ENCODE peak calls at places on chromosomes 12 and 14, in five cellular contexts. X is sigmoid colon, Q is GM23248, F is heart right ventricle, C is lower lobe of right lung. N is an unnamed sample.
A peak's percentile ranks its signal among the peaks of the same experiment; 100 is the strongest.

GRCh38 chr12:57416039-57416996 is 14.5 kb downstream of the R3HDM2 start:
- DNase-seq in X (no peak), Q (peak; percentile 65), F (no peak), C (no peak), N (no peak)

GRCh38 chr12:66587912-66588311 is 91.0 kb downstream of the GRIP1 start:
- DNase-seq in X (no peak), Q (no peak), F (no peak), C (no peak), N (no peak)

GRCh38 chr12:62552906-62553556 is 86.4 kb downstream of the MON2 start:
- DNase-seq in X (no peak), Q (no peak), F (no peak), C (no peak), N (no peak)

GRCh38 chr12:8078400-8078799 is 3.7 kb upstream of the NECAP1 start:
- DNase-seq in X (no peak), Q (peak; percentile 69), F (no peak), C (no peak), N (no peak)

GRCh38 chr12:41439134-41439533 is 251.0 kb downstream of the PDZRN4 start:
- DNase-seq in X (no peak), Q (no peak), F (no peak), C (no peak), N (no peak)

GRCh38 chr12:67069451-67070306 is 199.5 kb upstream of the CAND1 start:
- DNase-seq in X (no peak), Q (peak; percentile 37), F (no peak), C (peak; percentile 62), N (no peak)

GRCh38 chr14:41297961-41298690 is 308.6 kb upstream of the LRFN5 start:
- DNase-seq in X (no peak), Q (peak; percentile 16), F (no peak), C (no peak), N (no peak)

GRCh38 chr14:96090441-96091148 is 51.4 kb downstream of the C14orf132 start:
- DNase-seq in X (peak; percentile 83), Q (peak; percentile 72), F (peak; percentile 84), C (no peak), N (peak; percentile 72)

GRCh38 chr14:73674986-73675385 is 30.2 kb downstream of the DNAL1 start:
- DNase-seq in X (no peak), Q (no peak), F (no peak), C (no peak), N (no peak)

GRCh38 chr12:27828196-27828595 is 48.2 kb upstream of the MANSC4 start:
- DNase-seq in X (no peak), Q (peak; percentile 62), F (no peak), C (no peak), N (no peak)

GRCh38 chr14:23438130-23438893 is 2.9 kb upstream of the MYH7 start:
- DNase-seq in X (no peak), Q (no peak), F (peak; percentile 85), C (no peak), N (peak; percentile 53)

GRCh38 chr12:42490261-42490842 is 99.2 kb downstream of the PRICKLE1 start:
- DNase-seq in X (no peak), Q (no peak), F (no peak), C (no peak), N (no peak)

GRCh38 chr12:8887285-8887715 is 27.0 kb upstream of the PHC1 start:
- DNase-seq in X (no peak), Q (no peak), F (no peak), C (no peak), N (no peak)

GRCh38 chr12:113422929-113423669 is 919 bp downstream of the SDSL start:
- DNase-seq in X (no peak), Q (no peak), F (no peak), C (peak; percentile 28), N (no peak)

GRCh38 chr14:36227802-36228201 is 51.3 kb upstream of the PTCSC3 start:
- DNase-seq in X (no peak), Q (no peak), F (no peak), C (no peak), N (no peak)

GRCh38 chr12:571795-572531 is 91.3 kb downstream of the NINJ2 start:
- DNase-seq in X (peak; percentile 65), Q (peak; percentile 41), F (peak; percentile 72), C (peak; percentile 41), N (no peak)

GRCh38 chr14:104864267-104865068 is 600 bp upstream of the CEP170B start:
- DNase-seq in X (peak; percentile 74), Q (peak; percentile 40), F (no peak), C (peak; percentile 81), N (no peak)

GRCh38 chr12:99605-100004 is 33.0 kb downstream of the IQSEC3 start:
- DNase-seq in X (peak; percentile 21), Q (peak; percentile 46), F (no peak), C (no peak), N (no peak)

GRCh38 chr14:68140111-68140741 is 320.6 kb downstream of the RAD51B start:
- DNase-seq in X (peak; percentile 89), Q (peak; percentile 96), F (peak; percentile 72), C (no peak), N (no peak)

GRCh38 chr14:100330396-100330931 is 7.3 kb downstream of the SLC25A47 start:
- DNase-seq in X (no peak), Q (no peak), F (no peak), C (no peak), N (no peak)

GRCh38 chr12:29309320-29309902 is 71.6 kb downstream of the ERGIC2 start:
- DNase-seq in X (no peak), Q (peak; percentile 47), F (no peak), C (no peak), N (no peak)

GRCh38 chr12:99390707-99391106 is 256.8 kb upstream of the GARIN6 start:
- DNase-seq in X (no peak), Q (peak; percentile 42), F (no peak), C (no peak), N (no peak)

GRCh38 chr12:59115526-59115925 is 195.2 kb upstream of the LRIG3 start:
- DNase-seq in X (no peak), Q (peak; percentile 86), F (no peak), C (no peak), N (no peak)

GRCh38 chr14:74019743-74020142 is 594 bp downstream of the BBOF1 start:
- DNase-seq in X (no peak), Q (peak; percentile 79), F (peak; percentile 9), C (no peak), N (no peak)

GRCh38 chr14:30443368-30444007 is 115.5 kb upstream of the G2E3 start:
- DNase-seq in X (no peak), Q (peak; percentile 64), F (no peak), C (no peak), N (no peak)

GRCh38 chr12:65755596-65755978 is 68.7 kb upstream of the HMGA2 start:
- DNase-seq in X (no peak), Q (peak; percentile 27), F (no peak), C (no peak), N (no peak)

GRCh38 chr12:9328065-9328464 is 119.9 kb upstream of the PZP start:
- DNase-seq in X (no peak), Q (no peak), F (no peak), C (no peak), N (no peak)

GRCh38 chr14:37579250-37579649 is 15.8 kb downstream of the FOXA1 start:
- DNase-seq in X (no peak), Q (no peak), F (no peak), C (no peak), N (no peak)

GRCh38 chr12:75974323-75975273 is 57.0 kb downstream of the PHLDA1 start:
- DNase-seq in X (no peak), Q (no peak), F (no peak), C (peak; percentile 59), N (no peak)

DNA sequence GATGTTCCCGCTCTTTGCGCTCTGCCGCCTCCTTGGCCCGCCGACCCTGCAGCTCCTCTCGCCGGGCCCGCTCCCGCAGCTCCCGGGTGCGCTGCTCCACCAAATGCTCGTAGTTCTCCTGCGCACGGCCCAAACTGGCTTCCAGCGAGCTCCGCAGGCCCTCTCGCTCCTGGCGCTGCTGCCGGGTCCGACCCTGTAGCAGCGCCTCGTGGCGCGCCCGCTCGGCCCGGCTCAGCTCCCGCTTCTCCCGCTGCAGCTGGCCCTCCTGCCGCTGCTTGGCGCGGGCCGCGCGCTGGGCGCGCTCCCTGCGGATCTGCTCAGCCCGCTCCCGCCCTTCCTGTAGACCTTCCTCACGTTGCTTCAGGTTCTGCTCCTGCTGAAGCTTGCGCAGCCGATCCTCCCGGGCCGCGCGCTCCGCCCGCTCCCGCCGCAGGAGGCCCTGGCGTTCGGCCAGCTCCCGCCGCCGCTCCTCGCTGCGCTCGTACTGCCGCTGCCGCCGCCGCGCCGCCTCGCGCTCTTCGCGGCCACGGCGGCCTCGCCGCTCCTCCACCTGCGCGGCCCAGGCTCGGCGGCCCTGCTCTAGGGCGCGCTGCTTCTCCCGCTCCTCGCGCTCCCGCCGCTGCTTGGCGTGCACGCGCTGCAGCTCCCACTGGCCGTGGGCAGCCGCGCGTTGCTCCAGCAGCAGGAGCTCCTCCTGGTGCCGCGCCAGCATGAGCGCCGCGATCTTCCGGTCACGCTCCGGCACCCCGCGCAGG is 2.6 kb downstream of the CCDC177 start:
- DNase-seq in X (no peak), Q (peak; percentile 44), F (no peak), C (peak; percentile 51), N (no peak)
- H3K4me3 ChIP-seq in X (peak overlapping the region; percentile 46), Q (peak overlapping the region; percentile 55), F (peak overlapping the region; percentile 37), C (peak overlapping the region; percentile 54), N (peak overlapping the region; percentile 62)

GRCh38 chr14:54652890-54653201 is 85.9 kb downstream of the SAMD4A start:
- DNase-seq in X (no peak), Q (no peak), F (no peak), C (no peak), N (no peak)

GRCh38 chr14:54652188-54652889 is 85.4 kb downstream of the SAMD4A start:
- DNase-seq in X (peak; percentile 97), Q (peak; percentile 99), F (peak; percentile 91), C (peak; percentile 73), N (peak; percentile 93)

GRCh38 chr14:54651649-54652048 is 84.7 kb downstream of the SAMD4A start:
- DNase-seq in X (no peak), Q (peak; percentile 58), F (no peak), C (no peak), N (no peak)

GRCh38 chr14:54653764-54654469 is 87.0 kb downstream of the SAMD4A start:
- DNase-seq in X (peak; percentile 70), Q (peak; percentile 66), F (peak; percentile 72), C (no peak), N (no peak)

GRCh38 chr14:54654600-54654999 is 87.7 kb downstream of the SAMD4A start:
- DNase-seq in X (no peak), Q (no peak), F (no peak), C (no peak), N (no peak)
- H3K27ac ChIP-seq in X (peak overlapping the region; percentile 83), Q (peak overlapping the region; percentile 89), F (peak overlapping the region; percentile 75), C (no peak overlapping the region), N (peak overlapping the region; percentile 90)

GRCh38 chr12:111438501-111438900 is 32.8 kb downstream of the SH2B3 start:
- DNase-seq in X (no peak), Q (peak; percentile 56), F (no peak), C (no peak), N (no peak)
- H3K4me3 ChIP-seq in X (no peak overlapping the region), Q (no peak overlapping the region), F (no peak overlapping the region), C (peak overlapping the region; percentile 5), N (no peak overlapping the region)

DNA sequence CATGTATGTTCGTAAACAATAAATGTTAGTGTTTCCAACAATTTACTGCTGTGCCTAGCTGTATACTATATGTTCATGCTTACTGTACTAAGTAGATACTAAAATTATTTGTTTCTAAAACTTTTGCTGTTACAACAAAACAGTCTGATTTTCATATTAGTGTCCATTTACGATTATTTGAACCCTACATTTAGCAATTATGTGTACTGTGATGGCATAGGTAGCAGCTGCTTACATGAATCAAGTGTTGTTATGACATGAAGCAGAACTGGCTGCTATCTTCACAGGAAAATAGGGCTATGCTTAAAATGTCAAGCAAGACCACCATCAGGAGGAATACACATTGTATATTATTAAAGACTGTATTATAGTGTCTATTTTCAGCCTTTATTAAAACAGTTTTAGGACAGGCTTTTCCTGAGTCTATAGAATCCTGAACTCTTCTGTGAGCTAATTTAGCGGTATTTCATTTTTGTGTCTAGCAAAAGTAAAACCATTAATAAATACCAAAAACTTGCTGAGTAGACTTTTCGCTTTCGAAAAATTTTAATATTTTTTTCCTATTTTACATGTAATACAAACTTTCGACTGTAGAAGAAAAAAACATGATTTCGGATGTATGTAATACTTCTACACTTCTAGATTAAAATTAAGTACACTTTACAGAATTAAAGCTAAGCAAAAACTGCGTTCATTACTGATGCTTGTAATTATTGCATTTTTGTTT is 1.1 kb upstream of the WDR89 start:
- DNase-seq in X (no peak), Q (no peak), F (no peak), C (no peak), N (no peak)
- H3K27ac ChIP-seq in X (peak overlapping the region; percentile 95), Q (peak overlapping the region; percentile 92), F (peak overlapping the region; percentile 94), C (peak overlapping the region; percentile 94), N (peak overlapping the region; percentile 95)

N was measured in coronary artery.